ENCODE peak calls at places on chromosome 1, in six cellular contexts. One of them, this sample, is unnamed. For H3K4me1, the result is how much of the 10 kb centered on the place peaks cover.

GRCh38 chr1:14626869-14627607 is 28.6 kb downstream of the KAZN start:
- DNase-seq in fibroblast of lung: no peak
- DNase-seq in body of pancreas: peak
- DNase-seq in uterus: no peak
- DNase-seq in A673: no peak
- DNase-seq in CD8-positive, alpha-beta T cell: no peak
- DNase-seq in this sample: peak

GRCh38 chr1:91335607-91336006 is 69.0 kb downstream of the HFM1 start:
- DNase-seq in A673: no peak
- DNase-seq in CD8-positive, alpha-beta T cell: no peak
- DNase-seq in fibroblast of lung: peak
- DNase-seq in body of pancreas: no peak
- DNase-seq in uterus: no peak
- DNase-seq in this sample: no peak

GRCh38 chr1:72066431-72066830 is 215.9 kb downstream of the NEGR1 start:
- DNase-seq in body of pancreas: no peak
- DNase-seq in A673: no peak
- DNase-seq in fibroblast of lung: no peak
- DNase-seq in uterus: no peak
- DNase-seq in CD8-positive, alpha-beta T cell: no peak
- DNase-seq in this sample: no peak

GRCh38 chr1:160774886-160775719 is 20.9 kb upstream of the LY9 start:
- DNase-seq in body of pancreas: no peak
- DNase-seq in fibroblast of lung: no peak
- DNase-seq in CD8-positive, alpha-beta T cell: no peak
- DNase-seq in A673: no peak
- DNase-seq in uterus: no peak
- DNase-seq in this sample: no peak

GRCh38 chr1:95716097-95716496 is 482.1 kb downstream of the RWDD3 start:
- DNase-seq in uterus: no peak
- DNase-seq in A673: no peak
- DNase-seq in fibroblast of lung: no peak
- DNase-seq in CD8-positive, alpha-beta T cell: no peak
- DNase-seq in body of pancreas: no peak
- DNase-seq in this sample: no peak

GRCh38 chr1:243974451-243975292 is 76.4 kb upstream of the ZBTB18 start:
- DNase-seq in uterus: no peak
- DNase-seq in A673: peak
- DNase-seq in body of pancreas: no peak
- DNase-seq in CD8-positive, alpha-beta T cell: no peak
- DNase-seq in fibroblast of lung: peak
- DNase-seq in this sample: peak

GRCh38 chr1:44012941-44013609 is 18.2 kb downstream of the SLC6A9 start:
- DNase-seq in fibroblast of lung: no peak
- DNase-seq in body of pancreas: no peak
- DNase-seq in A673: no peak
- DNase-seq in uterus: no peak
- DNase-seq in CD8-positive, alpha-beta T cell: no peak
- DNase-seq in this sample: no peak

GRCh38 chr1:53909946-53910345 is 16.0 kb downstream of the DIO1 start:
- DNase-seq in fibroblast of lung: peak
- DNase-seq in uterus: no peak
- DNase-seq in CD8-positive, alpha-beta T cell: no peak
- DNase-seq in A673: no peak
- DNase-seq in body of pancreas: no peak
- DNase-seq in this sample: no peak

GRCh38 chr1:179425186-179425585 is 59.4 kb downstream of the AXDND1 start:
- DNase-seq in CD8-positive, alpha-beta T cell: no peak
- DNase-seq in A673: no peak
- DNase-seq in fibroblast of lung: no peak
- DNase-seq in uterus: no peak
- DNase-seq in body of pancreas: no peak
- DNase-seq in this sample: peak

GRCh38 chr1:156618853-156619581 is at the start of gene HAPLN2:
- DNase-seq in body of pancreas: peak
- DNase-seq in fibroblast of lung: no peak
- DNase-seq in CD8-positive, alpha-beta T cell: peak
- DNase-seq in uterus: no peak
- DNase-seq in A673: peak
- DNase-seq in this sample: peak

GRCh38 chr1:150121236-150121862 is 28.4 kb upstream of the PLEKHO1 start:
- DNase-seq in CD8-positive, alpha-beta T cell: no peak
- DNase-seq in body of pancreas: no peak
- DNase-seq in fibroblast of lung: peak
- DNase-seq in A673: no peak
- DNase-seq in uterus: no peak
- DNase-seq in this sample: no peak

GRCh38 chr1:12435639-12436344 is 182.2 kb downstream of the DHRS3 start:
- DNase-seq in fibroblast of lung: peak
- DNase-seq in A673: peak
- DNase-seq in CD8-positive, alpha-beta T cell: no peak
- DNase-seq in uterus: no peak
- DNase-seq in body of pancreas: no peak
- DNase-seq in this sample: no peak

GRCh38 chr1:34865573-34865972 is 6.0 kb upstream of the SMIM12 start:
- DNase-seq in uterus: no peak
- DNase-seq in body of pancreas: no peak
- DNase-seq in A673: no peak
- DNase-seq in fibroblast of lung: no peak
- DNase-seq in CD8-positive, alpha-beta T cell: no peak
- DNase-seq in this sample: no peak

GRCh38 chr1:166111430-166111829 is 55.4 kb downstream of the FAM78B start:
- DNase-seq in CD8-positive, alpha-beta T cell: no peak
- DNase-seq in A673: no peak
- DNase-seq in uterus: no peak
- DNase-seq in fibroblast of lung: no peak
- DNase-seq in body of pancreas: no peak
- DNase-seq in this sample: peak

GRCh38 chr1:178645826-178646200 is 79.2 kb upstream of the RALGPS2 start:
- DNase-seq in A673: no peak
- DNase-seq in uterus: no peak
- DNase-seq in fibroblast of lung: peak
- DNase-seq in CD8-positive, alpha-beta T cell: no peak
- DNase-seq in body of pancreas: no peak
- DNase-seq in this sample: no peak

GRCh38 chr1:86140481-86140880 is 16.1 kb downstream of the COL24A1 start:
- DNase-seq in A673: no peak
- DNase-seq in fibroblast of lung: no peak
- DNase-seq in uterus: no peak
- DNase-seq in body of pancreas: no peak
- DNase-seq in CD8-positive, alpha-beta T cell: no peak
- DNase-seq in this sample: no peak

GRCh38 chr1:213931804-213932203 is 56.0 kb upstream of the PROX1 start:
- DNase-seq in uterus: no peak
- DNase-seq in CD8-positive, alpha-beta T cell: no peak
- DNase-seq in fibroblast of lung: no peak
- DNase-seq in A673: peak
- DNase-seq in body of pancreas: no peak
- DNase-seq in this sample: peak

DNA sequence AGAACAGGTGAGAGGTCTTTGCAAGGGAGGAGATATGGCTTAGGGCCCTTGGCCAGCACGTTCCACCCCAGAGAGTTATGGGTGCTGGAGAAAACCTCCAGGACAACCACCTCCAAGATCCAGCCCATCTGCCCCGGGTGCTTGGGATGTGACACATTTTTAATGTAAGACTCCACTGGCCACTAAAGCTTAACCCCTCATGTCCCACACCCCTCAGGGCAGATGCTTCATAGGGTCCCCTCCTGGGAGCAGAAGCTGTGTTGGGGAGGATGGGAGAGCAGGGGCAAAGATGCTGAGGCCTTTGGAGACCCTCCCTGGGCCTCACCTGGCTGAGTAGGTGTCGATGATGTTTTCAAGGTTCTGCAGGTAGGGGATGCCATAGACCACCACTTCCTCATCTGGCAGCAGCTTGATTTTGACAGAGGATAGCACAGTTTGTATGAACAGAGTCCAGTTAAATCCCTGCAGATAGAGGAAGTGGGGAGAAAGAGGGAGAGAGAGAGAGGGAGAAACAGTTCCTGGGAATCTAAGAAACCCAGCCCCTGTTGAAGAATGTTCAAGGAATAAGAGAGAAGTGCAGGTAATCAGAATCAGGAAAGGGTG is 11.9 kb downstream of the PRXL2B start:
- DNase-seq in A673: no peak
- DNase-seq in CD8-positive, alpha-beta T cell: no peak
- DNase-seq in uterus: no peak
- DNase-seq in body of pancreas: no peak
- DNase-seq in fibroblast of lung: no peak
- DNase-seq in this sample: peak
- TF ChIP-seq CTCF in A673: no peak
- TF ChIP-seq CTCF in CD8-positive, alpha-beta T cell: no peak
- TF ChIP-seq CTCF in uterus: no peak
- TF ChIP-seq CTCF in body of pancreas: no peak
- TF ChIP-seq CTCF in fibroblast of lung: no peak
- TF ChIP-seq CTCF in this sample: peak

DNA sequence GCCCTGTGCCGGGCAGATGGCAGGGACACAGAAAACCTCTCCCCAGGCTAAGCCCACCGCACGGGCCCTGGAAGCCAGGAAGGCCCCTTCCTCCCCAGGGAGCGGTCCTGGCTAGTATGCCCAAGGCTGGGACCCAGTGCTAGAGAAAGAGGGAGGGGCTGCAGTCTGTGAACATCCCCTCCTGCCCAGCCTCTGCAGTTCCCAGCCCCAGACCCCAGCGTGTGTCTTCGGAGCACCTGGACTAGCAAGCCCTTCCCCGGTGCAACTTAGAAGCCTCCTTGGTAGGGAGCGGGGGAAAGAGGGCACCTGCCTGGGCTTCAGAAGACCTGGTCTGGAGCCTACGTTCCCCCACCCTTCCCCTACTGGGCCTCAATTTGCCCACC is 2.1 kb downstream of the PLEKHG5 start:
- DNase-seq in CD8-positive, alpha-beta T cell: no peak
- DNase-seq in fibroblast of lung: no peak
- DNase-seq in body of pancreas: no peak
- DNase-seq in A673: no peak
- DNase-seq in uterus: no peak
- DNase-seq in this sample: no peak
- H3K4me3 ChIP-seq in CD8-positive, alpha-beta T cell: no peak
- H3K4me3 ChIP-seq in fibroblast of lung: no peak
- H3K4me3 ChIP-seq in body of pancreas: no peak
- H3K4me3 ChIP-seq in A673: no peak
- H3K4me3 ChIP-seq in uterus: no peak
- H3K4me3 ChIP-seq in this sample: no peak

GRCh38 chr1:1889847-1890505 is 911 bp downstream of the GNB1 start:
- DNase-seq in uterus: no peak
- DNase-seq in CD8-positive, alpha-beta T cell: peak
- DNase-seq in fibroblast of lung: peak
- DNase-seq in A673: peak
- DNase-seq in body of pancreas: no peak
- DNase-seq in this sample: peak
- H3K4me1 ChIP-seq in uterus: under half
- H3K4me1 ChIP-seq in CD8-positive, alpha-beta T cell: half or more
- H3K4me1 ChIP-seq in fibroblast of lung: under half
- H3K4me1 ChIP-seq in A673: under half
- H3K4me1 ChIP-seq in body of pancreas: half or more
- H3K4me1 ChIP-seq in this sample: under half

GRCh38 chr1:185654199-185654951 is 79.8 kb upstream of the HMCN1 start:
- DNase-seq in uterus: no peak
- DNase-seq in body of pancreas: no peak
- DNase-seq in A673: no peak
- DNase-seq in CD8-positive, alpha-beta T cell: no peak
- DNase-seq in fibroblast of lung: peak
- DNase-seq in this sample: no peak

GRCh38 chr1:185650602-185651230 is 83.5 kb upstream of the HMCN1 start:
- DNase-seq in A673: no peak
- DNase-seq in body of pancreas: no peak
- DNase-seq in uterus: no peak
- DNase-seq in fibroblast of lung: no peak
- DNase-seq in CD8-positive, alpha-beta T cell: no peak
- DNase-seq in this sample: no peak

GRCh38 chr1:185653615-185654014 is 80.6 kb upstream of the HMCN1 start:
- DNase-seq in CD8-positive, alpha-beta T cell: no peak
- DNase-seq in uterus: no peak
- DNase-seq in A673: no peak
- DNase-seq in body of pancreas: no peak
- DNase-seq in fibroblast of lung: no peak
- DNase-seq in this sample: no peak

GRCh38 chr1:185654952-185655314 is 79.3 kb upstream of the HMCN1 start:
- DNase-seq in body of pancreas: no peak
- DNase-seq in uterus: no peak
- DNase-seq in A673: no peak
- DNase-seq in CD8-positive, alpha-beta T cell: no peak
- DNase-seq in fibroblast of lung: no peak
- DNase-seq in this sample: no peak

DNA sequence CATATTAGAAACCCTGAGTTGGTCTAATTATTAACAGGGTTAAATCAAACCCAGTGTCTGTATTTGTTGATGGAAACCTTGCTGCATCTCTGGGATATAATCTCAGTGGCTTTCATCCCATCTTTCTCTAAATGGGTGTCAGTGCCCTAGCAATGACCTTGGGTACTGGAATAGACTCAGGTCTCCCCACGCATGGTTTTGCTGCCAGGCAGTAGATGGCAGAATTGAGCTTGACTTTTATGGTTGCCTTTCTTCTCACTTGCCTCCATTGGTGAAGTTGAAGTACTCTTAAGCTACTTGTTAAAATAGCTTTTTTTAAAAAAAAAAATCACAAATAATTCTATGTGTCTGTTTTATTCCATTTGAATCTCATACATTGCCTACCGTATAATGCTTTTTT is 81.8 kb upstream of the HMCN1 start:
- DNase-seq in A673: peak
- DNase-seq in CD8-positive, alpha-beta T cell: no peak
- DNase-seq in fibroblast of lung: no peak
- DNase-seq in uterus: no peak
- DNase-seq in body of pancreas: no peak
- DNase-seq in this sample: no peak
- TF ChIP-seq CTCF in A673: peak
- TF ChIP-seq CTCF in CD8-positive, alpha-beta T cell: no peak
- TF ChIP-seq CTCF in fibroblast of lung: peak
- TF ChIP-seq CTCF in uterus: no peak
- TF ChIP-seq CTCF in body of pancreas: no peak
- TF ChIP-seq CTCF in this sample: peak

GRCh38 chr1:212288614-212289013 is 3.4 kb downstream of the PPP2R5A start:
- DNase-seq in A673: no peak
- DNase-seq in CD8-positive, alpha-beta T cell: no peak
- DNase-seq in fibroblast of lung: peak
- DNase-seq in body of pancreas: no peak
- DNase-seq in uterus: no peak
- DNase-seq in this sample: no peak
- H3K4me3 ChIP-seq in A673: no peak
- H3K4me3 ChIP-seq in CD8-positive, alpha-beta T cell: peak
- H3K4me3 ChIP-seq in fibroblast of lung: peak
- H3K4me3 ChIP-seq in body of pancreas: no peak
- H3K4me3 ChIP-seq in uterus: no peak
- H3K4me3 ChIP-seq in this sample: peak

This sample was measured in endodermal cell.